ENCODE peak calls at places on chromosomes 7 and 10, in eight cellular contexts. W is GM10248, Y is heart left ventricle, H is Peyer's patch, L is AG04450, S is suprapubic skin, J is osteocyte, M is fibroblast of villous mesenchyme. F is an unnamed sample.

GRCh38 chr10:49415109-49415508 is 19.2 kb upstream of the DRGX start:
- DNase-seq in W (no peak), Y (no peak), H (no peak), L (no peak), S (no peak), J (no peak), M (no peak), F (no peak)

GRCh38 chr10:13302821-13303555 is 3.1 kb upstream of the PHYH start:
- DNase-seq in W (no peak), Y (no peak), H (no peak), L (no peak), S (no peak), J (no peak), M (no peak), F (no peak)

GRCh38 chr10:63722537-63722936 is 201.3 kb downstream of the REEP3 start:
- DNase-seq in W (no peak), Y (no peak), H (no peak), L (no peak), S (no peak), J (no peak), M (peak), F (no peak)

GRCh38 chr7:158506626-158507025 is 81.0 kb downstream of the PTPRN2 start:
- DNase-seq in W (no peak), Y (no peak), H (no peak), L (no peak), S (no peak), J (no peak), M (no peak), F (no peak)

GRCh38 chr7:2248984-2249694 is 7.1 kb downstream of the NUDT1 start:
- DNase-seq in W (peak), Y (peak), H (peak), L (peak), S (no peak), J (peak), M (peak), F (no peak)

GRCh38 chr10:28263136-28263857 is 39.6 kb downstream of the MPP7 start:
- DNase-seq in W (no peak), Y (no peak), H (no peak), L (no peak), S (no peak), J (no peak), M (no peak), F (no peak)

GRCh38 chr7:43621729-43622448 is 39.0 kb downstream of the STK17A start:
- DNase-seq in W (no peak), Y (no peak), H (no peak), L (no peak), S (no peak), J (no peak), M (no peak), F (no peak)

GRCh38 chr10:96338279-96338925 is 20.4 kb downstream of the OPALIN start:
- DNase-seq in W (no peak), Y (no peak), H (no peak), L (no peak), S (no peak), J (no peak), M (no peak), F (no peak)

GRCh38 chr7:155980841-155981240 is 168.6 kb upstream of the SHH start:
- DNase-seq in W (no peak), Y (no peak), H (peak), L (no peak), S (peak), J (peak), M (no peak), F (no peak)

GRCh38 chr7:1532456-1533254 is 2.2 kb downstream of the MAFK start:
- DNase-seq in W (no peak), Y (peak), H (peak), L (peak), S (peak), J (no peak), M (peak), F (no peak)

GRCh38 chr10:47332371-47332770 is 10.1 kb downstream of the GDF2 start:
- DNase-seq in W (no peak), Y (no peak), H (no peak), L (no peak), S (peak), J (no peak), M (no peak), F (no peak)

GRCh38 chr10:18681971-18682403 is 22.8 kb downstream of the ARL5B start:
- DNase-seq in W (no peak), Y (no peak), H (no peak), L (no peak), S (no peak), J (no peak), M (peak), F (no peak)

GRCh38 chr7:139680676-139681462 is 96.9 kb downstream of the HIPK2 start:
- DNase-seq in W (no peak), Y (peak), H (no peak), L (peak), S (no peak), J (peak), M (peak), F (no peak)

GRCh38 chr7:27640914-27641570 is 21.6 kb downstream of the HIBADH start:
- DNase-seq in W (no peak), Y (peak), H (no peak), L (no peak), S (no peak), J (no peak), M (peak), F (no peak)

GRCh38 chr10:98031440-98031839 is 1.0 kb upstream of the CRTAC1 start:
- DNase-seq in W (no peak), Y (no peak), H (no peak), L (no peak), S (no peak), J (no peak), M (no peak), F (no peak)

GRCh38 chr10:98030093-98030821 is at the start of gene CRTAC1:
- DNase-seq in W (no peak), Y (peak), H (peak), L (no peak), S (no peak), J (no peak), M (peak), F (peak)

GRCh38 chr10:98029149-98030092 is 1.0 kb downstream of the CRTAC1 start:
- DNase-seq in W (no peak), Y (no peak), H (no peak), L (no peak), S (no peak), J (no peak), M (no peak), F (peak)

GRCh38 chr10:98030991-98031431 is 590 bp upstream of the CRTAC1 start:
- DNase-seq in W (no peak), Y (no peak), H (no peak), L (no peak), S (no peak), J (no peak), M (no peak), F (peak)

DNA sequence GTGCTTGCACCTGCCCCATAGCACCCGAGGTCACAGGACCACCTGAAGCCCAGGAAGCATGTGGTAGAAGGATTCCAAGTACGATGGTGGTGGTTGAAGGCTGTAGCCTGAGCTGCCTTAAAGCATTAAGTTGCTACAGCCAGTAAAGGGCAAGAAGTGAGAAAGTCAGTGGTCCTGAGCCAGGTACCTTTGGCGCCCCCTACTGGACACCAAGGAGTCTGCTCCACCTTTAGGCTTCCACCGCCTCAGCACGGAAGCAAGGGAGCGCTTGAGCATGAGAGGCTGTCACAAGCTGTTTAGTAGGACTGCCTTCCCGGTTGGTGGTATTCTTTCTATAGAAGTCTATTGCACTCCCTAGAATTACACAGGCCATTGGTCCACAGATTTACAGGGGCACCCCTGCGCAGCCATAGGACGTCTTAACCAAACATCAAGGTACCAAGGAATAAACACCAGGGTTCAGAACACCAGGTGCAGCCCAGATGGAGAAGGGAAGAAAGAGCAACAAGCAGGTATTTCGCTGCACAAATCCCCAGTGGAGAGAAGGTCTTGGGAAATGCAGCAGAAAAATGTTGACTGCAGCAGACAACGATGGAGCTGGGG is 2.2 kb downstream of the CRTAC1 start:
- DNase-seq in W (peak), Y (peak), H (peak), L (no peak), S (no peak), J (no peak), M (peak), F (peak)
- TF ChIP-seq CTCF in W (peak), Y (peak), H (peak), L (peak), S (peak), J (peak), M (peak), F (peak)

GRCh38 chr7:40882071-40882658 is 747.4 kb downstream of the SUGCT start:
- DNase-seq in W (no peak), Y (no peak), H (no peak), L (no peak), S (no peak), J (no peak), M (peak), F (no peak)
- TF ChIP-seq CTCF in W (no peak), Y (no peak), H (no peak), L (no peak), S (no peak), J (no peak), M (no peak), F (no peak)

GRCh38 chr7:40697653-40698052 is 562.8 kb downstream of the SUGCT start:
- DNase-seq in W (no peak), Y (no peak), H (no peak), L (no peak), S (no peak), J (no peak), M (no peak), F (no peak)
- TF ChIP-seq CTCF in W (no peak), Y (no peak), H (no peak), L (no peak), S (no peak), J (no peak), M (no peak), F (no peak)

DNA sequence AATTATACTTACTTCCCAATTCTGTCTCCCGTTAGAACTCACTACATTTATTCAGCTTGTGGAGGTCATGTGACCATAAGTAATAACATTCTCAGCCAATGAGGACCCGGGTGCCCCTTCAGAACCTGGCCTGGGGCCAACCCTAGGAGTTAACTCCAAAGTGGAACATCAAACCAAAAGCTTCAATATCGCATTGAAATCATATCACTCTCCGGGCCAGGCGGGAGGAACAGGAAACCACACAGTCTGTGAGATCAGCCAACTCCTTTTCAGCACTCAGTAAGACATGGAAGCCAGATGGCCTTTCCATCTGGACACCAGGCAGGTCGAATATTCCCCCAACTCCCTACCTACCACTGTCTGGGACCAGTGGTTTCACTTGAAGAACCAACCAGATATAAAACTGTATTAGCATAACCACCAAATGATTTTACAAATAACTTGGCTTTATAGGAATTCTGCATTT is 5.5 kb downstream of the CREB3L2 start:
- DNase-seq in W (no peak), Y (peak), H (no peak), L (no peak), S (no peak), J (no peak), M (peak), F (peak)
- TF ChIP-seq CTCF in W (no peak), Y (no peak), H (no peak), L (no peak), S (no peak), J (no peak), M (no peak), F (no peak)

GRCh38 chr7:154579711-154580110 is 423.2 kb downstream of the PAXIP1 start:
- DNase-seq in W (no peak), Y (no peak), H (no peak), L (no peak), S (no peak), J (no peak), M (no peak), F (no peak)

GRCh38 chr7:154587812-154588211 is 415.1 kb downstream of the PAXIP1 start:
- DNase-seq in W (no peak), Y (no peak), H (no peak), L (no peak), S (no peak), J (no peak), M (no peak), F (no peak)

GRCh38 chr7:154581251-154581890 is 421.6 kb downstream of the PAXIP1 start:
- DNase-seq in W (no peak), Y (no peak), H (no peak), L (no peak), S (no peak), J (no peak), M (no peak), F (no peak)

GRCh38 chr7:154583454-154583853 is 419.5 kb downstream of the PAXIP1 start:
- DNase-seq in W (no peak), Y (no peak), H (no peak), L (no peak), S (no peak), J (no peak), M (no peak), F (no peak)

GRCh38 chr7:154584352-154585252 is 418.3 kb downstream of the PAXIP1 start:
- DNase-seq in W (no peak), Y (no peak), H (no peak), L (no peak), S (no peak), J (no peak), M (no peak), F (no peak)
- TF ChIP-seq CTCF in W (no peak), Y (no peak), H (no peak), L (no peak), S (no peak), J (no peak), M (no peak), F (no peak)

DNA sequence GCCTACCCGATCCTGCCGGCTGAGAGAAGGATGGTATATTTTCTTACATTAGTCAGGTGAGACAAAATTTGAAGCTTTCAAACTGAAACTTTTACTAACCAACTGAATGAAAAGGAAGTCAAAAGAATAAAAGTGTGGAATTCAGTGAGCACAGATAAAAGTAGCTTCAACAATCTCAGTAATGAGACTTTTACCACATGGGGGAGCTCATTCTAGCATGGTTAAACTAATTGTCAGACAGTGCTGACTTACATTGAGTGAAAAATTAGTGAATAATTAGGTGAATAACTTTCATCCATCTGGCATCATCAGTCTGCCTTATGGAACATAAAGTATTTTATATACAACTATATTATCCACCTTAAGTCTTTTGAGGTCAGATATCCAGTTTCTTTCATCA is 8.4 kb downstream of the FAM237B start:
- DNase-seq in W (no peak), Y (no peak), H (no peak), L (no peak), S (no peak), J (no peak), M (peak), F (no peak)
- TF ChIP-seq CTCF in W (peak), Y (peak), H (no peak), L (peak), S (no peak), J (peak), M (peak), F (no peak)

DNA sequence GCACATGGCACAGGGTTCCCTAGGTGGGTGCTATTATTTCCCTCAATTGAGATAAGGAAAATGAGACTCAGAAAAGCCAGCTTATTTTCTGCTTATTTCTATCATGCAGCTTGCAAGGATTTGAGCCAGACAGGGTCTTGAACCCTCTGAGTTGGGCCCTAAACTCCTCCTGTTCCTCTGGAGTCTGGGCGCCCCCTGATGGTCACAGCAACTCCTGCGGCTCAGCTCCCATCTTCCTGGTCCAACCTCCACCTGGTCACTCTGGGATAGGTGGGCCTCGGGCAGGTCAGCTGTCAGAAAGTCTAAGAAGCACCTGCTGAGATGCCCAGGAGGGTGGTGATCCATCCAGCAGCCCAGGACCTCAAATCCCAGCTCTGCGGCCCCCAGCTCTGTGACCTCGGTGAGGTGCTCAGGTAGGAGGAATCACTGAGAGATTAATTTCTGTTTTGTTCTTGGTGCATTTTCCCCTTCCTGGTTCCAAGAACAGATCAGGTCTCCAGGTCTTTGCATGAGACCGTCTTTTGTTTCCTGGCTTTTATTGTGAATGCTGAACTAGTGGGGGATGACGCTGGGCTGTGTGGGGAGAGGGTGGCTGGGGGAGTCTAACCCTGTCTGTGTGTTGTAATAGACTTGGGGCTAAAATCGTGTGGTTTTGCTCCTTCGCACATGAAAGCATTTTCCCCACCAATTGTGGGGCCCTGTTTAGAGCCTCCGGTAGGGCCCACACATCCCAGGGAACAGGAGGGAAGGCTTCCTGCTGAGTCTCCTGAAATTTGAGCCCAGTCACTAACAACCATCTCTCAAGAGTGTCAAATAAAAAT is 32.8 kb downstream of the TMEM130 start:
- DNase-seq in W (peak), Y (no peak), H (no peak), L (no peak), S (no peak), J (no peak), M (peak), F (peak)
- TF ChIP-seq CTCF in W (peak), Y (peak), H (no peak), L (peak), S (no peak), J (peak), M (peak), F (peak)

DNA sequence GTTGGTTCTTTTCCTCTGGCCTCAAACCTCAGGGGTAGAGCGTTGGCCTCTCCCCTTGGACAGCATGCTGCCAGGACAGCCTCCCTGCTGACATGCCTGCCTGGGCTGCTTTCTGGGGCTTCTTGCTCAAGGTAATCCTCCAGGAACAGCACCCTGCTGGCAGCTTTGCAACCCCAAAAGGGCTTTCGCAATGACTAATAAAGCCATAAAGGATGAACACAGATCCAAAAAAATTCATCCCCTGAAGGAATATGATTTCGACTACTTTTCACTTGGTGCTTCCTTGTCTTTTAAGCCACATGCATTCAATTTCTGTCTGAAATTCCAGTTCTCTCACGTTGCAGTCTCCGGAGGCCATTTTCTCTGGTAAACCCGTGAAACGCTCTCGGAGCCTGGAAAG is 15.1 kb upstream of the SH3PXD2A start:
- DNase-seq in W (no peak), Y (no peak), H (no peak), L (no peak), S (no peak), J (no peak), M (peak), F (no peak)
- TF ChIP-seq CTCF in W (no peak), Y (no peak), H (no peak), L (peak), S (no peak), J (no peak), M (no peak), F (no peak)

GRCh38 chr10:51983481-51983880 is 284.1 kb upstream of the CSTF2T start:
- DNase-seq in W (no peak), Y (no peak), H (no peak), L (no peak), S (peak), J (no peak), M (no peak), F (no peak)

GRCh38 chr10:51980752-51981151 is 281.4 kb upstream of the CSTF2T start:
- DNase-seq in W (no peak), Y (no peak), H (no peak), L (no peak), S (no peak), J (no peak), M (no peak), F (no peak)

GRCh38 chr10:51986531-51986930 is 287.1 kb upstream of the CSTF2T start:
- DNase-seq in W (no peak), Y (no peak), H (no peak), L (no peak), S (no peak), J (no peak), M (no peak), F (no peak)

DNA sequence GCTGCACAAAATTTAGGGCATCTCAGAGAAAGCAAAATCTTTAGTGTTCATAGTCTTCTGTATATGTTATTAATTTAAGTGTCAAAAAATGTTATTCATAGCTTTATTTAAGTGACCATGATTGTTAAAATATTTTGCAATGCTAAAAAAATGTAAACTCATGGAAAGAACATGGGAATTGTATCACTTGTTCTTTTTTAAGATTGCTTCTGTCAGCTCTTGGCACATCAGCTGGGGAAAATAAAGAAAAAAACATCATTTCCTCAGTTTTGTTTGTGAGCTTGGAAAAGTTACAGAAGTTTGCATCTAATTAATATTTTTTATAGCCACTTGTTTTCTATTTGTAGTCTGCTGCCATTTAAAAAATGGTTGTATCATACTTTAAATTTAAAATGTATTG is 285.9 kb upstream of the CSTF2T start:
- DNase-seq in W (no peak), Y (no peak), H (no peak), L (no peak), S (no peak), J (no peak), M (no peak), F (no peak)
- TF ChIP-seq CTCF in W (no peak), Y (no peak), H (no peak), L (no peak), S (no peak), J (no peak), M (no peak), F (no peak)

F was measured in glutamatergic neuron.